ENCODE peak calls at places on chromosomes 11 and 22, in four cellular contexts. I is WTC11, A is HepG2, B is K562. P is an unnamed sample.

GRCh38 chr11:58573451-58574104 is 2.1 kb downstream of the LPXN start:
- DNase-seq in I (no peak), A (no peak), B (no peak), P (no peak)

GRCh38 chr11:102564110-102564509 is 33.6 kb upstream of the MMP7 start:
- DNase-seq in I (no peak), A (peak; percentile 27), B (no peak), P (no peak)

GRCh38 chr11:88543902-88544655 is 206.5 kb upstream of the CTSC start:
- DNase-seq in I (peak; percentile 85), A (peak; percentile 55), B (peak; percentile 73), P (peak; percentile 69)

GRCh38 chr11:127238321-127238720 is 237.8 kb upstream of the KIRREL3 start:
- DNase-seq in I (no peak), A (no peak), B (no peak), P (no peak)

GRCh38 chr11:31139479-31139878 is 230.1 kb downstream of the DCDC1 start:
- DNase-seq in I (no peak), A (no peak), B (no peak), P (no peak)

GRCh38 chr11:71572811-71573210 is 7.4 kb downstream of the KRTAP5-10 start:
- DNase-seq in I (no peak), A (no peak), B (no peak), P (no peak)

GRCh38 chr11:117044287-117045035 is 53.8 kb downstream of the SIK3 start:
- DNase-seq in I (no peak), A (no peak), B (no peak), P (no peak)

GRCh38 chr11:128188346-128189115 is 398.8 kb downstream of the ETS1 start:
- DNase-seq in I (no peak), A (no peak), B (no peak), P (no peak)

GRCh38 chr11:134643519-134644042 is 231.5 kb upstream of the B3GAT1 start:
- DNase-seq in I (no peak), A (no peak), B (no peak), P (no peak)

GRCh38 chr22:46070215-46070721 is 80.1 kb upstream of the PPARA start:
- DNase-seq in I (peak; percentile 61), A (peak; percentile 10), B (no peak), P (no peak)

GRCh38 chr11:128705124-128705920 is 11.4 kb downstream of the FLI1 start:
- DNase-seq in I (no peak), A (no peak), B (no peak), P (no peak)

GRCh38 chr22:46852771-46853170 is 90.3 kb downstream of the TBC1D22A start:
- DNase-seq in I (no peak), A (no peak), B (no peak), P (no peak)

GRCh38 chr11:76038608-76039007 is 167.7 kb downstream of the WNT11 start:
- DNase-seq in I (no peak), A (no peak), B (no peak), P (no peak)

GRCh38 chr11:2517386-2518064 is 72.7 kb downstream of the KCNQ1 start:
- DNase-seq in I (peak; percentile 6), A (no peak), B (no peak), P (no peak)

GRCh38 chr11:2518112-2518982 is 73.5 kb downstream of the KCNQ1 start:
- DNase-seq in I (peak; percentile 5), A (no peak), B (no peak), P (no peak)

GRCh38 chr11:2515401-2516275 is 70.8 kb downstream of the KCNQ1 start:
- DNase-seq in I (peak; percentile 6), A (no peak), B (no peak), P (no peak)

GRCh38 chr11:2516276-2517015 is 71.6 kb downstream of the KCNQ1 start:
- DNase-seq in I (peak; percentile 5), A (no peak), B (no peak), P (no peak)

DNA sequence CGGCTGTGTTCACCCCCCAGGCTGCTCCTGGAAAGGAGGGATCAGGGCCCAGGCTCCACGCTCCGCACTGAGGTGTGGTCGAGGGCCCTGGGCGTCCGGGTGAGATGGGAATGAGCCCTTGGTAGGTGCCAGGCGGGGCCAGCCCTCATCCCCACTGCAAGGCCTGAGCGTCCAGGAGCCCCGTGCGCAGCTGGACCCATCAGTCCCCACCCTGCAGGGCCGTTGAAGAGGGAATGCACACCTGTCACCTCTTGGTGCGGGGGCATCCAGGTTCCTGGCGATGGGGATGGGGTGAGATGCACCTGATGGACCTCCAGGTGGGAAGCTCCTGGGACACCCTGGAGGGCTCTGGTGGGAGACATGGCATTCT is 72.2 kb downstream of the KCNQ1 start:
- DNase-seq in I (peak; percentile 8), A (no peak), B (no peak), P (no peak)
- TF ChIP-seq ELF4 in I (no peak), A (no peak), B (no peak), P (no peak)

GRCh38 chr22:17945851-17946690 is 78.3 kb downstream of the MICAL3 start:
- DNase-seq in I (no peak), A (no peak), B (no peak), P (no peak)
- TF ChIP-seq SP1 in I (no peak), A (no peak), B (no peak), P (no peak)

GRCh38 chr22:39913886-39914285 is 13.0 kb downstream of the GRAP2 start:
- DNase-seq in I (no peak), A (no peak), B (no peak), P (no peak)
- TF ChIP-seq ELF4 in I (no peak), A (no peak), B (no peak), P (no peak)

GRCh38 chr11:77115181-77115611 is 12.6 kb downstream of the OMP start:
- DNase-seq in I (peak; percentile 51), A (no peak), B (peak; percentile 48), P (peak; percentile 54)
- TF ChIP-seq SP1 in I (no peak), A (no peak), B (no peak), P (no peak)

GRCh38 chr11:18798941-18799469 is 7.4 kb upstream of the PTPN5 start:
- DNase-seq in I (no peak), A (no peak), B (no peak), P (peak; percentile 4)

GRCh38 chr11:18804621-18805020 is 13.0 kb upstream of the PTPN5 start:
- DNase-seq in I (no peak), A (no peak), B (no peak), P (peak; percentile 1)

GRCh38 chr11:18802381-18803257 is 11.0 kb upstream of the PTPN5 start:
- DNase-seq in I (peak; percentile 45), A (peak; percentile 52), B (peak; percentile 46), P (peak; percentile 63)
- TF ChIP-seq ELF4 in I (no peak), A (no peak), B (no peak), P (no peak)

P was measured in HEK293T.